ENCODE peak calls at places on chromosomes 6 and 20, in six cellular contexts. One of them, this sample, is unnamed.

GRCh38 chr20:4569092-4569491 is 152.6 kb upstream of the PRND start:
- DNase-seq in neural progenitor cell: no peak
- DNase-seq in foreskin keratinocyte: no peak
- DNase-seq in hepatocyte: no peak
- DNase-seq in PC-3: no peak
- DNase-seq in cardiac muscle cell: no peak
- DNase-seq in this sample: no peak

GRCh38 chr6:26044140-26045045 is 42.8 kb upstream of the HFE start:
- DNase-seq in neural progenitor cell: no peak
- DNase-seq in foreskin keratinocyte: peak; percentile 35
- DNase-seq in hepatocyte: no peak
- DNase-seq in PC-3: no peak
- DNase-seq in cardiac muscle cell: peak; percentile 50
- DNase-seq in this sample: no peak

GRCh38 chr6:89387516-89388222 is 24.4 kb downstream of the RRAGD start:
- DNase-seq in neural progenitor cell: no peak
- DNase-seq in foreskin keratinocyte: no peak
- DNase-seq in hepatocyte: no peak
- DNase-seq in PC-3: no peak
- DNase-seq in cardiac muscle cell: no peak
- DNase-seq in this sample: no peak

GRCh38 chr20:32155017-32155965 is 45.8 kb downstream of the TM9SF4 start:
- DNase-seq in neural progenitor cell: peak; percentile 84
- DNase-seq in foreskin keratinocyte: peak; percentile 3
- DNase-seq in hepatocyte: peak; percentile 71
- DNase-seq in PC-3: peak; percentile 73
- DNase-seq in cardiac muscle cell: peak; percentile 96
- DNase-seq in this sample: peak; percentile 87

GRCh38 chr6:105226598-105227291 is 46.9 kb upstream of the POPDC3 start:
- DNase-seq in neural progenitor cell: no peak
- DNase-seq in foreskin keratinocyte: no peak
- DNase-seq in hepatocyte: no peak
- DNase-seq in PC-3: no peak
- DNase-seq in cardiac muscle cell: peak; percentile 17
- DNase-seq in this sample: peak; percentile 87

GRCh38 chr6:108423982-108424695 is 129.3 kb downstream of the AFG1L start:
- DNase-seq in neural progenitor cell: no peak
- DNase-seq in foreskin keratinocyte: no peak
- DNase-seq in hepatocyte: no peak
- DNase-seq in PC-3: no peak
- DNase-seq in cardiac muscle cell: peak; percentile 11
- DNase-seq in this sample: no peak

GRCh38 chr6:156563710-156564109 is 213.5 kb upstream of the ARID1B start:
- DNase-seq in neural progenitor cell: peak; percentile 11
- DNase-seq in foreskin keratinocyte: no peak
- DNase-seq in hepatocyte: peak; percentile 47
- DNase-seq in PC-3: no peak
- DNase-seq in cardiac muscle cell: no peak
- DNase-seq in this sample: no peak

GRCh38 chr6:3766219-3766618 is 14.7 kb upstream of the PXDC1 start:
- DNase-seq in neural progenitor cell: no peak
- DNase-seq in foreskin keratinocyte: peak; percentile 74
- DNase-seq in hepatocyte: no peak
- DNase-seq in PC-3: no peak
- DNase-seq in cardiac muscle cell: peak; percentile 32
- DNase-seq in this sample: no peak

GRCh38 chr20:54550776-54551396 is 75.5 kb downstream of the DOK5 start:
- DNase-seq in neural progenitor cell: no peak
- DNase-seq in foreskin keratinocyte: no peak
- DNase-seq in hepatocyte: no peak
- DNase-seq in PC-3: no peak
- DNase-seq in cardiac muscle cell: peak; percentile 25
- DNase-seq in this sample: no peak

GRCh38 chr6:51892750-51893149 is 194.7 kb downstream of the PKHD1 start:
- DNase-seq in neural progenitor cell: no peak
- DNase-seq in foreskin keratinocyte: no peak
- DNase-seq in hepatocyte: no peak
- DNase-seq in PC-3: peak; percentile 29
- DNase-seq in cardiac muscle cell: no peak
- DNase-seq in this sample: no peak

GRCh38 chr6:142945446-142946180 is 637 bp upstream of the HIVEP2 start:
- DNase-seq in neural progenitor cell: peak; percentile 65
- DNase-seq in foreskin keratinocyte: no peak
- DNase-seq in hepatocyte: peak; percentile 79
- DNase-seq in PC-3: no peak
- DNase-seq in cardiac muscle cell: no peak
- DNase-seq in this sample: no peak

GRCh38 chr6:85856235-85856634 is 213.5 kb upstream of the SYNCRIP start:
- DNase-seq in neural progenitor cell: no peak
- DNase-seq in foreskin keratinocyte: no peak
- DNase-seq in hepatocyte: no peak
- DNase-seq in PC-3: no peak
- DNase-seq in cardiac muscle cell: no peak
- DNase-seq in this sample: no peak

GRCh38 chr6:16769131-16769985 is 8.1 kb upstream of the ATXN1 start:
- DNase-seq in neural progenitor cell: no peak
- DNase-seq in foreskin keratinocyte: peak; percentile 93
- DNase-seq in hepatocyte: peak; percentile 65
- DNase-seq in PC-3: peak; percentile 96
- DNase-seq in cardiac muscle cell: peak; percentile 93
- DNase-seq in this sample: peak; percentile 91

GRCh38 chr6:64293298-64293697 is 657.7 kb downstream of the PHF3 start:
- DNase-seq in neural progenitor cell: no peak
- DNase-seq in foreskin keratinocyte: peak; percentile 49
- DNase-seq in hepatocyte: no peak
- DNase-seq in PC-3: peak; percentile 68
- DNase-seq in cardiac muscle cell: peak; percentile 18
- DNase-seq in this sample: no peak

GRCh38 chr6:46129634-46130505 is at the start of gene ENPP4:
- DNase-seq in neural progenitor cell: peak; percentile 95
- DNase-seq in foreskin keratinocyte: peak; percentile 46
- DNase-seq in hepatocyte: peak; percentile 94
- DNase-seq in PC-3: peak; percentile 98
- DNase-seq in cardiac muscle cell: peak; percentile 80
- DNase-seq in this sample: peak; percentile 98

GRCh38 chr20:11266571-11266970 is 592.8 kb upstream of the JAG1 start:
- DNase-seq in neural progenitor cell: no peak
- DNase-seq in foreskin keratinocyte: no peak
- DNase-seq in hepatocyte: no peak
- DNase-seq in PC-3: peak; percentile 79
- DNase-seq in cardiac muscle cell: no peak
- DNase-seq in this sample: peak; percentile 90

GRCh38 chr6:5181494-5182287 is 79.1 kb downstream of the LYRM4 start:
- DNase-seq in neural progenitor cell: no peak
- DNase-seq in foreskin keratinocyte: no peak
- DNase-seq in hepatocyte: peak; percentile 16
- DNase-seq in PC-3: no peak
- DNase-seq in cardiac muscle cell: peak; percentile 49
- DNase-seq in this sample: no peak

GRCh38 chr6:155993248-155993647 is 537.6 kb upstream of the NOX3 start:
- DNase-seq in neural progenitor cell: no peak
- DNase-seq in foreskin keratinocyte: no peak
- DNase-seq in hepatocyte: no peak
- DNase-seq in PC-3: no peak
- DNase-seq in cardiac muscle cell: no peak
- DNase-seq in this sample: no peak

GRCh38 chr6:20817806-20818320 is 283.6 kb downstream of the CDKAL1 start:
- DNase-seq in neural progenitor cell: no peak
- DNase-seq in foreskin keratinocyte: no peak
- DNase-seq in hepatocyte: no peak
- DNase-seq in PC-3: no peak
- DNase-seq in cardiac muscle cell: no peak
- DNase-seq in this sample: no peak

DNA sequence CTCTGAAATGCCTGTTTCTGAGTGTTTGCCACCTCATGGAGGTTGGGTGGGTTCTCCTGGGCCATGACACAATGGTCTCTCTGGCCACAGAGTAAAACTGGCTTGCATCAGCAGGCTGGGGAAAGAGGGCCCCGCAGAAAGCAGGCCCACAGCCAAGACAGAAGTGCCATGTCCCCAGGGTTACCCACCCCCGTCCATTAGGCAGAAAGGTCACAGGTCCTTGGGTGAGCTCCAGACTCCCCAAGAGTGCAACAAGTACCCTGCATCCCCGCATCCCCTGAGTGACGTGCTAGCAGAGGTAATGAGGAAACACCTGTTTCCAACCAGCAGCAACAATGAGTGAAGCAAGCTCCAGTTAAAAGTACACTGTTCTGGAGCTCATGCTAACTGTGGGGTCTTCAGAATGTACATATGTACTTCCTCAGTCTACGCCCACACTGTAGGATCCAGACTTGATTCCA is 31.7 kb downstream of the RRBP1 start:
- DNase-seq in neural progenitor cell: no peak
- DNase-seq in foreskin keratinocyte: no peak
- DNase-seq in hepatocyte: no peak
- DNase-seq in PC-3: no peak
- DNase-seq in cardiac muscle cell: no peak
- DNase-seq in this sample: peak; percentile 28
- H3K4me1 ChIP-seq in neural progenitor cell: peaks cover 29% of the 10 kb centered on the region
- H3K4me1 ChIP-seq in foreskin keratinocyte: no peaks in the 10 kb centered on the region
- H3K4me1 ChIP-seq in hepatocyte: peaks cover 46% of the 10 kb centered on the region
- H3K4me1 ChIP-seq in PC-3: peaks cover 11% of the 10 kb centered on the region
- H3K4me1 ChIP-seq in cardiac muscle cell: peaks cover 48% of the 10 kb centered on the region
- H3K4me1 ChIP-seq in this sample: peaks cover 11% of the 10 kb centered on the region

DNA sequence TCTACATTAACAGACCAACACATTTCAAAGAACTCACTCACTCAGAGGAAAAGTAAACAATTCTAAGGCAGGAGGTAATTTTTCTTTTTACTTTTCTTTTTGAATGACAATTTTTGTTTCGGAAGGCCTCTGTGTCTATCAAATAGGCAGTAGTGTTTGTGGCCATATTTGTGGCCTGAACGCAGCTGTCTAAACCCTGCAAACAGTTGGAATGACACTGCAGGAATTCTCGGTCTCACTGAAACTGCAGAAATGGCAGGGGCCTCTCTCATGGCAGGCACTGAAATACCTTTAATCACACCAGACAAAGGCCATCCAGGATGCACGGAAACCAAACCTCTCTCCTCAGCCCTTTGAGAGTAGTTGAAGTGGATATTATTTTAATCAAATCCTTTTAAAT is 30.4 kb downstream of the FYN start:
- DNase-seq in neural progenitor cell: peak; percentile 74
- DNase-seq in foreskin keratinocyte: no peak
- DNase-seq in hepatocyte: peak; percentile 17
- DNase-seq in PC-3: no peak
- DNase-seq in cardiac muscle cell: no peak
- DNase-seq in this sample: no peak
- H3K4me1 ChIP-seq in neural progenitor cell: peaks cover 70% of the 10 kb centered on the region
- H3K4me1 ChIP-seq in foreskin keratinocyte: peaks cover 5% of the 10 kb centered on the region
- H3K4me1 ChIP-seq in hepatocyte: peaks cover 37% of the 10 kb centered on the region
- H3K4me1 ChIP-seq in PC-3: peaks cover 6% of the 10 kb centered on the region
- H3K4me1 ChIP-seq in cardiac muscle cell: peaks cover 49% of the 10 kb centered on the region
- H3K4me1 ChIP-seq in this sample: peaks cover 20% of the 10 kb centered on the region

GRCh38 chr6:12342664-12343063 is 52.5 kb downstream of the EDN1 start:
- DNase-seq in neural progenitor cell: peak; percentile 34
- DNase-seq in foreskin keratinocyte: no peak
- DNase-seq in hepatocyte: no peak
- DNase-seq in PC-3: peak; percentile 65
- DNase-seq in cardiac muscle cell: no peak
- DNase-seq in this sample: no peak

GRCh38 chr6:12339022-12339421 is 48.9 kb downstream of the EDN1 start:
- DNase-seq in neural progenitor cell: no peak
- DNase-seq in foreskin keratinocyte: no peak
- DNase-seq in hepatocyte: no peak
- DNase-seq in PC-3: no peak
- DNase-seq in cardiac muscle cell: no peak
- DNase-seq in this sample: no peak

GRCh38 chr6:12340488-12340818 is 50.3 kb downstream of the EDN1 start:
- DNase-seq in neural progenitor cell: no peak
- DNase-seq in foreskin keratinocyte: no peak
- DNase-seq in hepatocyte: no peak
- DNase-seq in PC-3: no peak
- DNase-seq in cardiac muscle cell: no peak
- DNase-seq in this sample: no peak

GRCh38 chr6:12343122-12343439 is 52.9 kb downstream of the EDN1 start:
- DNase-seq in neural progenitor cell: no peak
- DNase-seq in foreskin keratinocyte: no peak
- DNase-seq in hepatocyte: no peak
- DNase-seq in PC-3: peak; percentile 92
- DNase-seq in cardiac muscle cell: no peak
- DNase-seq in this sample: no peak

DNA sequence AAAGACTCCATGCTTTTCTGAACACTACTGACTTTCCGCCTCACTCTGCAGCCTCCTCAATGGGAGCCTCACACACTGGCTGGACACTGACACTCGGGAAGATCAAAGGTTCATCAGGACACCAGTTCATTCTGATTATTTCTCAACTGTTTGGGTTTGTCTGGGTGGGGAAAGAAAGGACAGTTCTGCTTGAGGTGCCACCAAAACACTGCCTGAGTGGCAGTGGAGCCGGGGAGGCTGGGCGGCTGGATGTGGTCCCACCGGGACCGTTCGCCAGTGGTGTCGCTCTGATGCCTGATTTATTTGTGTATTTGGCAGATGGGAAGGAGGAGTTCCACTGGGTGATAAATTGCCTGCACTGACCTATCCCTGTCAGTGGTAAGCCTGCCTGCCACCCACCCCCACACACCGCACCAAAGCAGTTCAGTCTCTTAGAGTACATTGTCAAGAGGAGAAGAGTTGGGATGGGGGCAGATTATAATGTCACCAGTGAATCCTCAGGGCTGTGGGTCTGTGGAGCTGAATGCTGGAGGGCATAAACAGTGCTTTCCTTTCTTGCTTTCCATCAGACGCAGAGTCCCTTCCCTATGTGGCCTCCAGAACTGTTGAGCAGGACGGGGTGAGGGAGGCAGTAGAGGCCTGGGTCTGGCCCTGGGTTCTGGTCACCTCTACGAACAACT is 49.8 kb downstream of the EDN1 start:
- DNase-seq in neural progenitor cell: no peak
- DNase-seq in foreskin keratinocyte: no peak
- DNase-seq in hepatocyte: no peak
- DNase-seq in PC-3: no peak
- DNase-seq in cardiac muscle cell: no peak
- DNase-seq in this sample: no peak
- H3K4me1 ChIP-seq in neural progenitor cell: peaks cover 30% of the 10 kb centered on the region
- H3K4me1 ChIP-seq in foreskin keratinocyte: no peaks in the 10 kb centered on the region
- H3K4me1 ChIP-seq in hepatocyte: peaks cover 26% of the 10 kb centered on the region
- H3K4me1 ChIP-seq in PC-3: peaks cover 49% of the 10 kb centered on the region
- H3K4me1 ChIP-seq in cardiac muscle cell: no peaks in the 10 kb centered on the region
- H3K4me1 ChIP-seq in this sample: peaks cover 13% of the 10 kb centered on the region

GRCh38 chr6:129701721-129702455 is 8.1 kb downstream of the ARHGAP18 start:
- DNase-seq in neural progenitor cell: no peak
- DNase-seq in foreskin keratinocyte: no peak
- DNase-seq in hepatocyte: no peak
- DNase-seq in PC-3: no peak
- DNase-seq in cardiac muscle cell: peak; percentile 66
- DNase-seq in this sample: no peak

GRCh38 chr6:129707882-129708495 is 2.0 kb downstream of the ARHGAP18 start:
- DNase-seq in neural progenitor cell: no peak
- DNase-seq in foreskin keratinocyte: no peak
- DNase-seq in hepatocyte: no peak
- DNase-seq in PC-3: no peak
- DNase-seq in cardiac muscle cell: no peak
- DNase-seq in this sample: no peak

GRCh38 chr6:129704708-129705107 is 5.3 kb downstream of the ARHGAP18 start:
- DNase-seq in neural progenitor cell: no peak
- DNase-seq in foreskin keratinocyte: no peak
- DNase-seq in hepatocyte: no peak
- DNase-seq in PC-3: no peak
- DNase-seq in cardiac muscle cell: no peak
- DNase-seq in this sample: no peak

GRCh38 chr6:129707028-129707427 is 2.9 kb downstream of the ARHGAP18 start:
- DNase-seq in neural progenitor cell: no peak
- DNase-seq in foreskin keratinocyte: no peak
- DNase-seq in hepatocyte: no peak
- DNase-seq in PC-3: no peak
- DNase-seq in cardiac muscle cell: no peak
- DNase-seq in this sample: no peak

GRCh38 chr6:129705212-129705611 is 4.8 kb downstream of the ARHGAP18 start:
- DNase-seq in neural progenitor cell: no peak
- DNase-seq in foreskin keratinocyte: no peak
- DNase-seq in hepatocyte: no peak
- DNase-seq in PC-3: no peak
- DNase-seq in cardiac muscle cell: no peak
- DNase-seq in this sample: no peak
- H3K4me1 ChIP-seq in neural progenitor cell: peaks cover 20% of the 10 kb centered on the region
- H3K4me1 ChIP-seq in foreskin keratinocyte: peaks cover 21% of the 10 kb centered on the region
- H3K4me1 ChIP-seq in hepatocyte: no peaks in the 10 kb centered on the region
- H3K4me1 ChIP-seq in PC-3: peaks cover 21% of the 10 kb centered on the region
- H3K4me1 ChIP-seq in cardiac muscle cell: no peaks in the 10 kb centered on the region
- H3K4me1 ChIP-seq in this sample: peaks cover 64% of the 10 kb centered on the region

This sample was measured in endothelial cell of umbilical vein.